ENCODE peak calls at places on chromosomes 3 and 15, in ten cellular contexts. D is GM12864, K is sigmoid colon, M is colonic mucosa, X is lower leg skin, Z is A549, H is fibroblast of pulmonary artery, Q is AG04450, V is small intestine, J is adipocyte. S is an unnamed sample.

GRCh38 chr3:13852638-13853009 is 27.2 kb downstream of the WNT7A start:
- DNase-seq in D (no peak), K (no peak), M (no peak), X (no peak), Z (no peak), H (no peak), Q (no peak), V (no peak), J (no peak), S (no peak)

GRCh38 chr3:65758438-65758837 is 280.3 kb downstream of the MAGI1 start:
- DNase-seq in D (no peak), K (no peak), M (no peak), X (no peak), Z (no peak), H (no peak), Q (no peak), V (no peak), J (no peak), S (no peak)

GRCh38 chr15:70854669-70854976 is 666 bp upstream of the LARP6 start:
- DNase-seq in D (no peak), K (no peak), M (no peak), X (no peak), Z (no peak), H (peak), Q (no peak), V (no peak), J (peak), S (no peak)

GRCh38 chr3:187305881-187306280 is 14.3 kb upstream of the MASP1 start:
- DNase-seq in D (no peak), K (no peak), M (no peak), X (no peak), Z (no peak), H (no peak), Q (no peak), V (no peak), J (no peak), S (no peak)

GRCh38 chr3:122560680-122561079 is 3.4 kb downstream of the PARP9 start:
- DNase-seq in D (peak), K (no peak), M (peak), X (peak), Z (peak), H (peak), Q (no peak), V (peak), J (peak), S (no peak)

GRCh38 chr3:13879946-13880810 is at the start of gene WNT7A:
- DNase-seq in D (no peak), K (peak), M (no peak), X (no peak), Z (peak), H (no peak), Q (no peak), V (no peak), J (peak), S (no peak)

GRCh38 chr15:68729789-68730201 is 90.9 kb downstream of the ANP32A start:
- DNase-seq in D (no peak), K (peak), M (no peak), X (no peak), Z (no peak), H (peak), Q (no peak), V (no peak), J (peak), S (no peak)

GRCh38 chr15:27743078-27743477 is 356.0 kb downstream of the OCA2 start:
- DNase-seq in D (no peak), K (no peak), M (no peak), X (no peak), Z (no peak), H (no peak), Q (no peak), V (no peak), J (no peak), S (no peak)

GRCh38 chr15:59501531-59502113 is 63.6 kb downstream of the FAM81A start:
- DNase-seq in D (peak), K (no peak), M (peak), X (no peak), Z (peak), H (peak), Q (no peak), V (peak), J (peak), S (peak)

GRCh38 chr3:39721076-39721475 is 88.3 kb upstream of the MYRIP start:
- DNase-seq in D (no peak), K (no peak), M (no peak), X (no peak), Z (no peak), H (peak), Q (no peak), V (no peak), J (peak), S (no peak)

GRCh38 chr15:33660151-33660550 is 308.1 kb upstream of the CHRM5 start:
- DNase-seq in D (no peak), K (no peak), M (no peak), X (no peak), Z (no peak), H (no peak), Q (no peak), V (no peak), J (no peak), S (no peak)
- H3K4me3 ChIP-seq in D (no peak), K (no peak), M (no peak), X (no peak), Z (no peak), H (no peak), Q (no peak), V (no peak), J (no peak), S (no peak)

GRCh38 chr15:34804113-34804512 is 8.8 kb upstream of the ACTC1 start:
- DNase-seq in D (no peak), K (no peak), M (no peak), X (no peak), Z (no peak), H (no peak), Q (no peak), V (no peak), J (no peak), S (no peak)
- H3K4me3 ChIP-seq in D (no peak), K (no peak), M (no peak), X (no peak), Z (no peak), H (no peak), Q (no peak), V (no peak), J (no peak), S (no peak)

GRCh38 chr15:84142888-84143337 is 92.7 kb upstream of the GOLGA6L4 start:
- DNase-seq in D (peak), K (peak), M (peak), X (peak), Z (peak), H (peak), Q (peak), V (peak), J (peak), S (peak)
- H3K4me3 ChIP-seq in D (no peak), K (no peak), M (no peak), X (no peak), Z (peak), H (peak), Q (no peak), V (no peak), J (no peak), S (no peak)

GRCh38 chr15:89330119-89330518 is 4.5 kb downstream of the POLG start:
- DNase-seq in D (no peak), K (no peak), M (peak), X (no peak), Z (no peak), H (no peak), Q (no peak), V (peak), J (no peak), S (no peak)

GRCh38 chr15:89332446-89332845 is 2.2 kb downstream of the POLG start:
- DNase-seq in D (no peak), K (no peak), M (no peak), X (no peak), Z (peak), H (peak), Q (no peak), V (no peak), J (peak), S (no peak)

GRCh38 chr15:89329329-89330084 is 5.1 kb downstream of the POLG start:
- DNase-seq in D (no peak), K (no peak), M (no peak), X (no peak), Z (no peak), H (no peak), Q (no peak), V (no peak), J (no peak), S (no peak)

GRCh38 chr15:89333011-89333860 is 1.4 kb downstream of the POLG start:
- DNase-seq in D (no peak), K (peak), M (no peak), X (no peak), Z (no peak), H (no peak), Q (no peak), V (no peak), J (no peak), S (no peak)

GRCh38 chr15:89330881-89331595 is 3.6 kb downstream of the POLG start:
- DNase-seq in D (no peak), K (no peak), M (no peak), X (no peak), Z (no peak), H (no peak), Q (no peak), V (no peak), J (no peak), S (no peak)
- H3K4me3 ChIP-seq in D (no peak), K (no peak), M (no peak), X (no peak), Z (no peak), H (no peak), Q (no peak), V (peak), J (peak), S (no peak)

GRCh38 chr3:194675081-194675640 is 3.2 kb upstream of the LSG1 start:
- DNase-seq in D (no peak), K (no peak), M (no peak), X (no peak), Z (no peak), H (peak), Q (no peak), V (no peak), J (no peak), S (no peak)
- H3K4me3 ChIP-seq in D (no peak), K (no peak), M (no peak), X (no peak), Z (no peak), H (no peak), Q (no peak), V (no peak), J (peak), S (no peak)

DNA sequence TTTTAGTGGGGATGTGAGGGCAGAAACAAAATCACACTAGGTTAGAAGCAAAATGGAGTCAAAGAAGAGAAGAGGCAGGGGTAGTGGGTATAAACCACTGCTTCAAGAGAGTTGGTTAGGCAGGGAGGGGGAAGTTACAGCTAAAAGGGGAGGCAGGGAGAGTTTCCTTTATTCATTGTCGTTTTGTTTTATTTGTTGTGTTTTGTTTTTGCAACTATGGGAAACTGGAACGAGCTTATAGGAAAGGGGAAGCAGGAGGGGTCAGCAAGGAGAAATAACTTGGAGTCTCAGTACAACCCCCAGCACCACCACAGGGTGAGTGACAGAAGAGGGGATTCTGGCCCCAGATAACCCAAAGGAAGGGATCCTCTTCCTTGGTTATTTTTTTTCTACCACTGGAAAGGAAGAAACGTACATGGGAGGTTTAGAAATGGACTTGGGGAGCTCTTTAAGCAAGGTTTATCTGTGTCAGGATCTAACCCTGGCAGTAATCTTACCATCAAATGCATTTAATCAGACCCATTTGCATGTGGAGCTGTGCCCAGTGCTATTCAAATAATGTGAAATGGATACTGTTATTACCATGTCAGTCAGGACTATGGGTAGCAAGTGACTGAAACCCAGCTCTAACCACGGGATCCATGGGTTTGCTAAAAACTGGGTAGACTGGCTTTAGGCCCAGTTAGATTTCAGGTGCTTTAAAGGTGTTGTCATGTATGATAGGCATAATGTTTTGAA is 68.7 kb downstream of the CCNL1 start:
- DNase-seq in D (no peak), K (no peak), M (no peak), X (no peak), Z (no peak), H (no peak), Q (no peak), V (no peak), J (no peak), S (no peak)
- H3K4me3 ChIP-seq in D (peak), K (no peak), M (no peak), X (no peak), Z (no peak), H (no peak), Q (no peak), V (no peak), J (no peak), S (no peak)

DNA sequence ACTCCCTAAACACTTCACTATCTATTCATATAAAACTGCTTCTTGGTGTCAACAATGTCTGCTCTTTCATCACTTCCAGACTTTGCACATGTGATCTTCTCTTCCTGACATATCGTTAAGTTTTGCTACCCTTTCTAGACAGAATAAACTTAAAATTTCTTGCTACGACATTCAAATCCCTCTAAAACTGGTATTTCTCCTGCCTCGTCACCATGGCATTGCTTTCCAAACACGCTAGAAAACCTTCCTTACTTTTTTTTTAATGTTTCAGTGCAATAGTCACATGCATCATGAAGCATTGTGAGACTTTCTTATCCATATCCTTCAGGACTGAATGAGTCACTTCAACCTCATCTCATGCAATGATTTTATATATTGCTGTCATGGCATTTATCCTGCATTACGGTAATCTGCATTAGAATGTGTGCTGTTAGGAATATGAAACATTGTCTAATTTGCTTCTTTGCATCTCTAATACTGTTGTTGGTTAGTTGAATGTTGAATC is 122.7 kb downstream of the GMNC start:
- DNase-seq in D (no peak), K (no peak), M (no peak), X (no peak), Z (no peak), H (peak), Q (no peak), V (no peak), J (no peak), S (peak)
- H3K4me3 ChIP-seq in D (no peak), K (no peak), M (no peak), X (no peak), Z (no peak), H (no peak), Q (no peak), V (no peak), J (no peak), S (no peak)